ENCODE peak calls at places on chromosomes 6 and 20, in six cellular contexts. G is body of pancreas, A is heart right ventricle, Y is MM.1S, Q is hepatocyte, K is HCT116. W is an unnamed sample.

GRCh38 chr6:106256201-106256968 is 69.2 kb downstream of the ATG5 start:
- DNase-seq in G (no peak), A (no peak), Y (no peak), Q (no peak), K (no peak), W (no peak)

GRCh38 chr6:44059359-44060342 is 67.6 kb downstream of the MRPL14 start:
- DNase-seq in G (no peak), A (peak), Y (no peak), Q (no peak), K (no peak), W (no peak)

GRCh38 chr6:32932132-32932868 is 8.5 kb downstream of the HLA-DMB start:
- DNase-seq in G (no peak), A (no peak), Y (no peak), Q (no peak), K (no peak), W (no peak)

GRCh38 chr6:125791151-125791819 is 525 bp downstream of the NCOA7 start:
- DNase-seq in G (peak), A (no peak), Y (peak), Q (peak), K (no peak), W (peak)

GRCh38 chr6:16670183-16670582 is 91.1 kb downstream of the ATXN1 start:
- DNase-seq in G (peak), A (peak), Y (no peak), Q (no peak), K (no peak), W (peak)

GRCh38 chr6:166570929-166571699 is 15.4 kb downstream of the RAMACL start:
- DNase-seq in G (no peak), A (no peak), Y (no peak), Q (no peak), K (no peak), W (no peak)

GRCh38 chr20:59403261-59403961 is 103.0 kb downstream of the EDN3 start:
- DNase-seq in G (peak), A (peak), Y (peak), Q (peak), K (no peak), W (peak)

GRCh38 chr20:33526769-33527168 is 36.9 kb downstream of the CBFA2T2 start:
- DNase-seq in G (no peak), A (no peak), Y (no peak), Q (no peak), K (no peak), W (no peak)

GRCh38 chr20:45070932-45071632 is 29.8 kb downstream of the KCNS1 start:
- DNase-seq in G (no peak), A (no peak), Y (no peak), Q (peak), K (no peak), W (no peak)

GRCh38 chr20:26208296-26209091 is 511.8 kb upstream of the ZNF337 start:
- DNase-seq in G (no peak), A (peak), Y (no peak), Q (peak), K (no peak), W (peak)

GRCh38 chr6:35553309-35553708 is 40.6 kb upstream of the TULP1 start:
- DNase-seq in G (no peak), A (no peak), Y (no peak), Q (no peak), K (no peak), W (no peak)

GRCh38 chr20:10171864-10172751 is 46.5 kb upstream of the SNAP25 start:
- DNase-seq in G (peak), A (peak), Y (no peak), Q (peak), K (no peak), W (peak)

GRCh38 chr20:63405102-63405730 is 44.1 kb upstream of the CHRNA4 start:
- DNase-seq in G (no peak), A (no peak), Y (no peak), Q (no peak), K (no peak), W (no peak)

GRCh38 chr20:41052742-41053419 is 24.3 kb downstream of the TOP1 start:
- DNase-seq in G (peak), A (no peak), Y (no peak), Q (no peak), K (no peak), W (no peak)

GRCh38 chr6:150048099-150048498 is 20.8 kb downstream of the ULBP3 start:
- DNase-seq in G (no peak), A (no peak), Y (no peak), Q (no peak), K (no peak), W (no peak)

GRCh38 chr20:63877755-63878470 is 12.8 kb downstream of the TPD52L2 start:
- DNase-seq in G (no peak), A (no peak), Y (no peak), Q (no peak), K (no peak), W (no peak)

GRCh38 chr6:42294759-42295158 is 77.1 kb upstream of the MRPS10 start:
- DNase-seq in G (no peak), A (no peak), Y (no peak), Q (no peak), K (peak), W (no peak)

GRCh38 chr6:149015224-149015876 is 268.5 kb downstream of the UST start:
- DNase-seq in G (no peak), A (no peak), Y (no peak), Q (no peak), K (no peak), W (no peak)

GRCh38 chr20:23061713-23062561 is 12.5 kb upstream of the THBD start:
- DNase-seq in G (peak), A (peak), Y (no peak), Q (peak), K (no peak), W (no peak)

GRCh38 chr6:29927841-29928388 is 14.4 kb upstream of the HLA-A start:
- DNase-seq in G (no peak), A (no peak), Y (no peak), Q (no peak), K (no peak), W (no peak)

GRCh38 chr6:45966797-45967196 is 48.9 kb downstream of the CLIC5 start:
- DNase-seq in G (no peak), A (no peak), Y (peak), Q (no peak), K (no peak), W (no peak)

GRCh38 chr6:113361014-113361645 is 496.0 kb upstream of the MARCKS start:
- DNase-seq in G (no peak), A (no peak), Y (no peak), Q (no peak), K (peak), W (no peak)

GRCh38 chr6:170437719-170438401 is 115.2 kb downstream of the PSMB1 start:
- DNase-seq in G (no peak), A (no peak), Y (no peak), Q (no peak), K (no peak), W (no peak)

GRCh38 chr6:139846538-139847321 is 472.3 kb upstream of the CITED2 start:
- DNase-seq in G (peak), A (peak), Y (no peak), Q (peak), K (no peak), W (no peak)

GRCh38 chr6:138719011-138719635 is 54.4 kb upstream of the CCDC28A start:
- DNase-seq in G (no peak), A (no peak), Y (no peak), Q (no peak), K (no peak), W (no peak)

GRCh38 chr20:20202793-20203192 is 150.5 kb downstream of the CFAP61 start:
- DNase-seq in G (no peak), A (no peak), Y (no peak), Q (no peak), K (no peak), W (no peak)

GRCh38 chr20:20201124-20201523 is 148.8 kb downstream of the CFAP61 start:
- DNase-seq in G (no peak), A (no peak), Y (no peak), Q (no peak), K (no peak), W (no peak)

GRCh38 chr20:20199338-20200160 is 147.2 kb downstream of the CFAP61 start:
- DNase-seq in G (no peak), A (no peak), Y (no peak), Q (no peak), K (no peak), W (peak)

GRCh38 chr20:20203784-20204183 is 151.5 kb downstream of the CFAP61 start:
- DNase-seq in G (no peak), A (no peak), Y (no peak), Q (no peak), K (no peak), W (no peak)

GRCh38 chr20:20201639-20202038 is 149.3 kb downstream of the CFAP61 start:
- DNase-seq in G (no peak), A (no peak), Y (no peak), Q (no peak), K (no peak), W (no peak)
- H3K27ac ChIP-seq in G (no peak), A (no peak), Y (no peak), Q (no peak), K (no peak), W (no peak)

GRCh38 chr6:75419980-75420379 is 73.6 kb downstream of the FILIP1 start:
- DNase-seq in G (no peak), A (no peak), Y (no peak), Q (no peak), K (no peak), W (no peak)

GRCh38 chr6:75416443-75416842 is 77.2 kb downstream of the FILIP1 start:
- DNase-seq in G (no peak), A (no peak), Y (no peak), Q (no peak), K (no peak), W (no peak)

GRCh38 chr6:75415804-75416203 is 77.8 kb downstream of the FILIP1 start:
- DNase-seq in G (no peak), A (no peak), Y (no peak), Q (no peak), K (no peak), W (no peak)

GRCh38 chr6:75419408-75419807 is 74.2 kb downstream of the FILIP1 start:
- DNase-seq in G (no peak), A (no peak), Y (no peak), Q (no peak), K (no peak), W (no peak)

GRCh38 chr6:75418233-75418632 is 75.4 kb downstream of the FILIP1 start:
- DNase-seq in G (no peak), A (no peak), Y (no peak), Q (no peak), K (no peak), W (no peak)
- H3K27ac ChIP-seq in G (no peak), A (peak), Y (no peak), Q (no peak), K (no peak), W (peak)

DNA sequence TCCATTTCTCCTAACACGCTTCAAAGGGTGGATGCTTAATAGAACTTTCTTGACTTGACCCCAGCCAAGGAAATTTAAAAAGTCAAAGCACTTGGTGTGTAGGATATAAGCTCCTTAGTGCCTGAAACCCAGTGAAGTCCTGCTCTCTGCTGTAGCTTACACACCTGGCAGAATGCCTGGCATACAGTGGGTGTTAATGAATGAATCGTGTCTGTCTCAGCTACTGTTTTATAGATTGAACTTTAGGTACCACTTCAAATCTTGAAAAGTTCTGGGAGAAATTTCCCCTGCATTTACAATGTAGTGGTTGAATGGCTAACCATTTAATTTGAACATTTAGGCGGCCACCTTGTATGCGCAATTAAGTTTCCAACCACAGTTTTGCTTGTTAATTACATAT is 70.5 kb upstream of the ZNF217 start:
- DNase-seq in G (no peak), A (no peak), Y (no peak), Q (no peak), K (no peak), W (no peak)
- H3K27ac ChIP-seq in G (no peak), A (no peak), Y (no peak), Q (no peak), K (no peak), W (no peak)

GRCh38 chr6:24821860-24822444 is 23.2 kb upstream of the ARMH2 start:
- DNase-seq in G (no peak), A (no peak), Y (no peak), Q (no peak), K (no peak), W (no peak)
- H3K27ac ChIP-seq in G (no peak), A (no peak), Y (no peak), Q (no peak), K (no peak), W (no peak)